ENCODE peak calls at places on chromosome 1, in four cellular contexts. E is activated CD8-positive, alpha-beta memory T cell treated with anti-CD3 and anti-CD28 coated beads, Interleukin-2, amount 50 U/mL, for 4 hours; B is anterior cingulate cortex; L is HFFc6. V is an unnamed sample.

GRCh38 chr1:84245566-84245965 is 55.9 kb upstream of the SAMD13 start:
- DNase-seq in B (no peak), L (no peak), E (no peak), V (no peak)

GRCh38 chr1:2925923-2926322 is 95.3 kb upstream of the ACTRT2 start:
- DNase-seq in B (no peak), L (no peak), E (no peak), V (no peak)

GRCh38 chr1:61570191-61570590 is 154.8 kb downstream of the TM2D1 start:
- DNase-seq in B (no peak), L (no peak), E (no peak), V (no peak)

GRCh38 chr1:151356668-151357067 is 9.6 kb upstream of the RFX5 start:
- DNase-seq in L (no peak), E (no peak), B (no peak), V (no peak)

GRCh38 chr1:150807257-150807637 is 813 bp downstream of the CTSK start:
- DNase-seq in L (no peak), B (no peak), E (no peak), V (no peak)

GRCh38 chr1:213658508-213658907 is 329.3 kb upstream of the PROX1 start:
- DNase-seq in B (no peak), L (no peak), E (no peak), V (no peak)

GRCh38 chr1:36175137-36176095 is 19.5 kb downstream of the MAP7D1 start:
- DNase-seq in E (no peak), L (peak; percentile 66), B (no peak), V (peak; percentile 70)

GRCh38 chr1:174160603-174161002 is 1.3 kb downstream of the RABGAP1L start:
- DNase-seq in E (no peak), B (no peak), L (no peak), V (no peak)

GRCh38 chr1:212557739-212558664 is 50.6 kb upstream of the ATF3 start:
- DNase-seq in E (no peak), L (no peak), B (peak; percentile 38), V (peak; percentile 57)

GRCh38 chr1:8409107-8409506 is 91.2 kb downstream of the SLC45A1 start:
- DNase-seq in E (no peak), L (peak; percentile 72), B (no peak), V (peak; percentile 35)